ENCODE peak calls at places on chromosomes 7 and 10, in four cellular contexts. N is uterus, W is IMR-90, H is suprapubic skin. B is an unnamed sample.

GRCh38 chr7:45092100-45092930 is 3.5 kb upstream of the NACAD start:
- DNase-seq in N (no peak), W (peak), H (no peak), B (no peak)

GRCh38 chr10:79018591-79019011 is 50.2 kb upstream of the ZMIZ1 start:
- DNase-seq in N (peak), W (peak), H (peak), B (no peak)

GRCh38 chr10:89236221-89236620 is 15.4 kb downstream of the LIPA start:
- DNase-seq in N (no peak), W (no peak), H (no peak), B (no peak)

GRCh38 chr10:82961864-82962263 is 1086.9 kb downstream of the NRG3 start:
- DNase-seq in N (no peak), W (no peak), H (no peak), B (no peak)

GRCh38 chr10:125011926-125012705 is 70.2 kb downstream of the ZRANB1 start:
- DNase-seq in N (peak), W (no peak), H (no peak), B (no peak)

GRCh38 chr10:103850572-103850895 is 4.8 kb downstream of the SH3PXD2A start:
- DNase-seq in N (no peak), W (no peak), H (peak), B (no peak)

GRCh38 chr10:71517310-71518159 is 120.8 kb downstream of the CDH23 start:
- DNase-seq in N (no peak), W (no peak), H (no peak), B (no peak)

GRCh38 chr10:47088656-47089354 is 177.6 kb downstream of the PTPN20 start:
- DNase-seq in N (no peak), W (no peak), H (no peak), B (no peak)

GRCh38 chr7:54858008-54858692 is 99.1 kb upstream of the SEC61G start:
- DNase-seq in N (no peak), W (no peak), H (no peak), B (no peak)

GRCh38 chr7:18361756-18362155 is 133.8 kb upstream of the HDAC9 start:
- DNase-seq in N (no peak), W (no peak), H (no peak), B (no peak)

GRCh38 chr7:54615-55014 is 137.8 kb upstream of the FAM20C start:
- DNase-seq in N (no peak), W (no peak), H (peak), B (no peak)

GRCh38 chr10:13165177-13165576 is 3.8 kb downstream of the MCM10 start:
- DNase-seq in N (no peak), W (no peak), H (no peak), B (no peak)

GRCh38 chr7:2104716-2105115 is 128.0 kb downstream of the MAD1L1 start:
- DNase-seq in N (peak), W (no peak), H (no peak), B (no peak)

GRCh38 chr10:25966846-25967245 is 32.8 kb downstream of the MYO3A start:
- DNase-seq in N (no peak), W (no peak), H (no peak), B (no peak)

GRCh38 chr7:120852700-120853099 is 5.2 kb downstream of the TSPAN12 start:
- DNase-seq in N (no peak), W (no peak), H (no peak), B (no peak)

GRCh38 chr7:120857558-120858298 is at the start of gene TSPAN12:
- DNase-seq in N (peak), W (peak), H (peak), B (peak)

GRCh38 chr7:120858299-120858636 is 324 bp upstream of the TSPAN12 start:
- DNase-seq in N (no peak), W (no peak), H (no peak), B (no peak)

GRCh38 chr7:120856621-120857352 is 1.2 kb downstream of the TSPAN12 start:
- DNase-seq in N (peak), W (peak), H (peak), B (no peak)

DNA sequence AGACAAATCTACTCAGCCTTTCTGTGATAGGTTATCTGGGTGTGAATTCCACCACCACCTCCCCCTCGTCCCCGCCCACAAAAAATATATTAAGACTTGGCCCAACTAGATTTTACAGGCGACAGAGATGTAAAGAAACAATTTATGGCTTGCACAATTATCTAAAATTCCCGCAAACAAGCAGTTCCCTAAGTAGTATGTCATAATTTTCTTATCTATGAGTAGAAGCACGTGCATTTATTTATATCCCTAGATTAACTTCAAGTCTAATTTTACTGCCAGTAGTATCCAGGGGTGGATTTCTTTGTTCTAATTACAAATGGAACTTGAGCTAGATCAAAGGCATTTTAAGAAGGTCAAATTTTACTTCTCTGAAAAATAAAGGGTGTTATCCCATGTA is 1.7 kb downstream of the TSPAN12 start:
- DNase-seq in N (no peak), W (no peak), H (no peak), B (no peak)
- H3K4me3 ChIP-seq in N (peak), W (peak), H (peak), B (no peak)

DNA sequence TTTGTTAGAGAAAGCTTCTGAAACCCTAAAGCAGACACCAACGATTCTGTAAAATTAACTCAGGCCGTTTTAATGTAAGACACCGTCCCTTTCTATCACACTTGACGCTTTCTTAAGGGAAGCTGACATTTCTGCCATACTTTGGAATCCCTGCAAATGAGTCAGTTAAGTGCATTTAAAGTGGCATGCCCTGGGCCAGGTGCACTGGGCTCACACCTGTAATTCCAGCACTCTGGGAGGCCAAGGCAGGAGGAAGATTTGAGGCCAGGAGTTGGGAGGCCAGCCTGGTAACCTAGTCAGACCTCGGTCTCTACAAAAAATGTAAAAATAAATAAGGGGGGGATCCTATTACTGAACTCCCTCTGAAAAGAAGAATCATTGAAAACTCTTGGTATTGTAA is 4.4 kb downstream of the UBE2H start:
- DNase-seq in N (no peak), W (no peak), H (no peak), B (no peak)
- H3K4me3 ChIP-seq in N (no peak), W (no peak), H (no peak), B (no peak)

GRCh38 chr10:101131962-101132635 is 999 bp downstream of the TLX1 start:
- DNase-seq in N (no peak), W (no peak), H (no peak), B (no peak)
- H3K4me3 ChIP-seq in N (no peak), W (no peak), H (peak), B (no peak)

DNA sequence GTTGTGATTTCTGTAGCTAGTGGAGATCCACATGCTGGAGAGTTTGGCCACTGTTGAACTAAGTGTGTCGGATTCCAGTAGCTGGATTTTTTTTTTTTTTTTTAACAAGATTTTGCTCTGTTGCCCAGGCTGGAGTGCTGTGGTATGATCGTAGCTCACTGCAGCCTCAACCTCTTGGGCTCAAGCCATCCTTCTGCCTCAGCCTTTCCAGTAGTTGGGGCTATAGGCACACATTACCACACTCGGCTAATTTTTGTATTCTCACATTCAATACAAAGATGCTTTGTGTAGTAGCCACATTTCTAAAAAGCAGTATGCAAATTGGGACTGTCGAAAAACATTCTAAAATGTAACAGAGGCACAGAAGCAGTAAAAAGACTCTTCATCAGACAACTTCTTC is 63.5 kb downstream of the RABGEF1 start:
- DNase-seq in N (no peak), W (no peak), H (no peak), B (no peak)
- H3K4me3 ChIP-seq in N (no peak), W (no peak), H (no peak), B (no peak)

GRCh38 chr7:102916881-102917280 is 4.1 kb downstream of the LRRC17 start:
- DNase-seq in N (no peak), W (peak), H (no peak), B (no peak)

GRCh38 chr7:102918865-102919264 is 6.1 kb downstream of the LRRC17 start:
- DNase-seq in N (no peak), W (no peak), H (no peak), B (no peak)

GRCh38 chr7:102914585-102914984 is 1.8 kb downstream of the LRRC17 start:
- DNase-seq in N (peak), W (peak), H (no peak), B (no peak)

GRCh38 chr7:102917436-102918353 is 4.9 kb downstream of the LRRC17 start:
- DNase-seq in N (no peak), W (no peak), H (no peak), B (no peak)

GRCh38 chr7:102916426-102916825 is 3.6 kb downstream of the LRRC17 start:
- DNase-seq in N (no peak), W (peak), H (no peak), B (no peak)
- H3K4me3 ChIP-seq in N (no peak), W (no peak), H (no peak), B (no peak)

GRCh38 chr7:14999331-14999730 is 96.8 kb upstream of the DGKB start:
- DNase-seq in N (no peak), W (no peak), H (no peak), B (no peak)
- H3K4me3 ChIP-seq in N (no peak), W (no peak), H (no peak), B (no peak)

GRCh38 chr7:137996386-137996851 is 5.5 kb downstream of the CREB3L2 start:
- DNase-seq in N (no peak), W (peak), H (no peak), B (peak)

GRCh38 chr7:137996871-137997270 is 5.0 kb downstream of the CREB3L2 start:
- DNase-seq in N (no peak), W (no peak), H (no peak), B (no peak)

GRCh38 chr7:137999496-138000080 is 2.3 kb downstream of the CREB3L2 start:
- DNase-seq in N (no peak), W (no peak), H (no peak), B (no peak)

GRCh38 chr7:138000081-138000701 is 1.7 kb downstream of the CREB3L2 start:
- DNase-seq in N (peak), W (peak), H (peak), B (no peak)

GRCh38 chr7:137998250-137998649 is 3.6 kb downstream of the CREB3L2 start:
- DNase-seq in N (no peak), W (peak), H (no peak), B (no peak)
- H3K4me3 ChIP-seq in N (no peak), W (peak), H (no peak), B (no peak)

GRCh38 chr7:149713061-149713730 is 60.2 kb downstream of the ZNF467 start:
- DNase-seq in N (no peak), W (no peak), H (no peak), B (no peak)

GRCh38 chr7:149715476-149715875 is 57.9 kb downstream of the ZNF467 start:
- DNase-seq in N (no peak), W (no peak), H (no peak), B (no peak)

GRCh38 chr7:149714910-149715471 is 58.4 kb downstream of the ZNF467 start:
- DNase-seq in N (peak), W (peak), H (peak), B (no peak)

GRCh38 chr7:149713731-149714068 is 59.7 kb downstream of the ZNF467 start:
- DNase-seq in N (no peak), W (no peak), H (no peak), B (no peak)

GRCh38 chr7:149714081-149714909 is 59.1 kb downstream of the ZNF467 start:
- DNase-seq in N (peak), W (peak), H (peak), B (peak)
- H3K4me3 ChIP-seq in N (peak), W (peak), H (peak), B (peak)